ENCODE peak calls at places on chromosomes 6 and 20, in four cellular contexts. A, P, F and X are unnamed samples.

GRCh38 chr6:18246205-18246604 is 18.1 kb downstream of the DEK start:
- DNase-seq in A (no peak), P (no peak), F (no peak), X (no peak)

GRCh38 chr20:23413862-23414422 is 7.3 kb downstream of the NAPB start:
- DNase-seq in A (no peak), P (no peak), F (no peak), X (no peak)

GRCh38 chr6:129501401-129502051 is 208.5 kb downstream of the ARHGAP18 start:
- DNase-seq in A (peak), P (no peak), F (no peak), X (peak)

GRCh38 chr6:69974193-69974592 is 107.8 kb downstream of the COL19A1 start:
- DNase-seq in A (peak), P (no peak), F (no peak), X (no peak)

GRCh38 chr6:56211724-56212123 is 35.7 kb downstream of the COL21A1 start:
- DNase-seq in A (no peak), P (no peak), F (no peak), X (no peak)

GRCh38 chr6:43644940-43645612 is at the start of gene RSPH9:
- DNase-seq in A (peak), P (peak), F (no peak), X (no peak)

GRCh38 chr6:139249387-139249786 is 42.4 kb downstream of the TXLNB start:
- DNase-seq in A (no peak), P (no peak), F (no peak), X (no peak)

GRCh38 chr6:150966786-150967185 is 101.3 kb downstream of the MTHFD1L start:
- DNase-seq in A (no peak), P (no peak), F (no peak), X (no peak)

GRCh38 chr6:70289299-70289698 is 13.6 kb downstream of the COL9A1 start:
- DNase-seq in A (peak), P (no peak), F (no peak), X (peak)

GRCh38 chr6:163565140-163565539 is 150.6 kb downstream of the QKI start:
- DNase-seq in A (no peak), P (no peak), F (no peak), X (no peak)

GRCh38 chr6:19554356-19555225 is 282.6 kb upstream of the ID4 start:
- DNase-seq in A (no peak), P (no peak), F (no peak), X (no peak)

GRCh38 chr6:56526860-56527544 is 115.7 kb downstream of the DST start:
- DNase-seq in A (no peak), P (no peak), F (no peak), X (no peak)

GRCh38 chr6:149904661-149905370 is 6.9 kb upstream of the RAET1E start:
- DNase-seq in A (no peak), P (no peak), F (no peak), X (no peak)

GRCh38 chr6:35469711-35470662 is 1.8 kb downstream of the RPL10A start:
- DNase-seq in A (no peak), P (no peak), F (no peak), X (peak)

GRCh38 chr6:125377621-125378020 is 75.9 kb upstream of the HDDC2 start:
- DNase-seq in A (no peak), P (no peak), F (no peak), X (no peak)

GRCh38 chr20:59623583-59623982 is 19.2 kb downstream of the PHACTR3 start:
- DNase-seq in A (no peak), P (no peak), F (no peak), X (no peak)

GRCh38 chr6:142746524-142746923 is 198.5 kb downstream of the HIVEP2 start:
- DNase-seq in A (peak), P (peak), F (no peak), X (peak)

GRCh38 chr20:38685853-38686473 is 38.3 kb upstream of the SLC32A1 start:
- DNase-seq in A (peak), P (peak), F (no peak), X (peak)

GRCh38 chr6:69796081-69796626 is 656 bp downstream of the LMBRD1 start:
- DNase-seq in A (peak), P (no peak), F (no peak), X (peak)

GRCh38 chr6:158086706-158087518 is 81.2 kb downstream of the SERAC1 start:
- DNase-seq in A (no peak), P (peak), F (no peak), X (no peak)

GRCh38 chr6:44265003-44265842 is at the start of gene NFKBIE:
- DNase-seq in A (peak), P (peak), F (no peak), X (peak)

GRCh38 chr20:4957939-4958362 is 43.4 kb downstream of the SLC23A2 start:
- DNase-seq in A (no peak), P (no peak), F (no peak), X (no peak)

GRCh38 chr6:150886155-150886554 is 20.7 kb downstream of the MTHFD1L start:
- DNase-seq in A (no peak), P (no peak), F (no peak), X (no peak)

GRCh38 chr6:149306967-149307366 is 10.5 kb upstream of the TAB2 start:
- DNase-seq in A (no peak), P (no peak), F (no peak), X (no peak)

GRCh38 chr6:71420693-71421328 is 132.2 kb downstream of the OGFRL1 start:
- DNase-seq in A (peak), P (peak), F (no peak), X (no peak)

GRCh38 chr6:5315883-5316282 is 54.6 kb downstream of the FARS2 start:
- DNase-seq in A (no peak), P (no peak), F (no peak), X (no peak)

GRCh38 chr6:74070091-74070490 is 374.1 kb downstream of the CD109 start:
- DNase-seq in A (no peak), P (no peak), F (no peak), X (no peak)

GRCh38 chr20:32984196-32984595 is 20.0 kb downstream of the SUN5 start:
- DNase-seq in A (no peak), P (no peak), F (no peak), X (no peak)

GRCh38 chr20:49790077-49790798 is 22.4 kb upstream of the SLC9A8 start:
- DNase-seq in A (peak), P (no peak), F (no peak), X (peak)

GRCh38 chr6:79065232-79065631 is 12.8 kb downstream of the PHIP start:
- DNase-seq in A (no peak), P (no peak), F (no peak), X (no peak)

GRCh38 chr20:51800769-51801219 is 1.5 kb downstream of the SALL4 start:
- DNase-seq in A (peak), P (no peak), F (no peak), X (no peak)

GRCh38 chr6:33827546-33828451 is 24.0 kb upstream of the MLN start:
- DNase-seq in A (no peak), P (no peak), F (no peak), X (no peak)

GRCh38 chr6:44234101-44235090 is 11.0 kb downstream of the SLC29A1 start:
- DNase-seq in A (peak), P (peak), F (no peak), X (peak)

GRCh38 chr6:7960141-7960540 is 49.6 kb upstream of the TXNDC5 start:
- DNase-seq in A (no peak), P (no peak), F (no peak), X (no peak)

GRCh38 chr6:11011787-11012234 is 32.3 kb downstream of the ELOVL2 start:
- DNase-seq in A (peak), P (no peak), F (no peak), X (peak)

GRCh38 chr6:119148825-119149525 is 70.5 kb upstream of the FAM184A start:
- DNase-seq in A (no peak), P (peak), F (no peak), X (no peak)

GRCh38 chr6:116405147-116405546 is 34.4 kb downstream of the DSE start:
- DNase-seq in A (no peak), P (no peak), F (peak), X (no peak)

GRCh38 chr6:155528982-155529453 is 73.4 kb upstream of the NOX3 start:
- DNase-seq in A (peak), P (no peak), F (no peak), X (peak)

GRCh38 chr6:105482956-105483355 is 80.1 kb upstream of the PREP start:
- DNase-seq in A (no peak), P (no peak), F (no peak), X (no peak)

GRCh38 chr6:105484238-105485161 is 81.6 kb upstream of the PREP start:
- DNase-seq in A (peak), P (no peak), F (no peak), X (peak)

GRCh38 chr6:105482227-105482839 is 79.5 kb upstream of the PREP start:
- DNase-seq in A (no peak), P (no peak), F (no peak), X (no peak)

GRCh38 chr6:105485456-105485855 is 82.6 kb upstream of the PREP start:
- DNase-seq in A (no peak), P (no peak), F (no peak), X (no peak)

DNA sequence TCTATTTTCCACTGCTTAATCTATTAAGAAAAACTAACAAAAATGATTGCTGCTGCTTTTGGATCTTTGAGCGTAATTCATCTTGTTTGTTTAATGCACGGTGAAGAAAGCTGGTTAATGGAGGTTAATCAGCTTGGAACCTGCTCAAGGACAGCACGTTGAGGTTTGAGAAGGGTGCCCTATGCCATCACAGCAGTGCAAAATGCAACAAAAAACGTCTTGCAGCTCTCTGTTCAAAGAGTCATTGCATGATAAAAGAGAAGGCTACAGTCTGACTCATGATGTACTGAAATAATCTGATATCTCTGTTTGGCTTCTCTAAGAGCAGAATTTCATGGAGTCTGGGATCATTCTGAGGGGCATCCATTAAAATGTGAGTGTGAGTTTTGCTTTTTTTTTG is 80.6 kb upstream of the PREP start:
- DNase-seq in A (peak), P (no peak), F (no peak), X (no peak)
- TF ChIP-seq KDM1A in A (no peak), P (no peak), F (no peak), X (no peak)

GRCh38 chr6:29953706-29954105 is 11.4 kb downstream of the HLA-A start:
- DNase-seq in A (no peak), P (no peak), F (no peak), X (no peak)
- TF ChIP-seq KDM1A in A (no peak), P (no peak), F (no peak), X (no peak)

GRCh38 chr20:40863337-40863919 is 165.2 kb upstream of the TOP1 start:
- DNase-seq in A (no peak), P (no peak), F (no peak), X (no peak)

GRCh38 chr20:40856653-40857052 is 167.6 kb upstream of the MAFB start:
- DNase-seq in A (no peak), P (no peak), F (no peak), X (no peak)

GRCh38 chr20:40861427-40862008 is 167.1 kb upstream of the TOP1 start:
- DNase-seq in A (no peak), P (no peak), F (no peak), X (no peak)

GRCh38 chr20:40864470-40864869 is 164.2 kb upstream of the TOP1 start:
- DNase-seq in A (no peak), P (no peak), F (no peak), X (no peak)

DNA sequence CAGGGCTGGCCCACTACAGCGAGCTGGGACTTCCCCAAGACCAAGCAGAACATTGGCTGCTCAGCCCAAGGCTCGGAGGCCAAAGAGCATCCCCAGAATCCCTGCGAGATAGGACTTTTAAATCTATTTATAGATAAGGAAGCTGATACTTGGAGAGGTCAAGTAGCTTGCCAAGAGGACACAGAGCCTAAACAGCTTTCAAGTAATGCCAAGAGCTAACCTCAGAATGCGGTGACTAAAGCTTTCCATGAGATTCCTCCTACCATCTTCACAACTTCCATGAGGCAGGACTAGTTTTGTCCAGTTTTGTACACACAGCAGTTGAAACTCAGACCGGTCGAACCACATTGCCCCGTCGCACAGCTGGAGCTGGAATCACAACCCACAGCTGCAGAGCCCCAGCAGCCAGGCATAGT is 168.1 kb upstream of the TOP1 start:
- DNase-seq in A (no peak), P (no peak), F (no peak), X (no peak)
- TF ChIP-seq KDM1A in A (no peak), P (no peak), F (no peak), X (no peak)

DNA sequence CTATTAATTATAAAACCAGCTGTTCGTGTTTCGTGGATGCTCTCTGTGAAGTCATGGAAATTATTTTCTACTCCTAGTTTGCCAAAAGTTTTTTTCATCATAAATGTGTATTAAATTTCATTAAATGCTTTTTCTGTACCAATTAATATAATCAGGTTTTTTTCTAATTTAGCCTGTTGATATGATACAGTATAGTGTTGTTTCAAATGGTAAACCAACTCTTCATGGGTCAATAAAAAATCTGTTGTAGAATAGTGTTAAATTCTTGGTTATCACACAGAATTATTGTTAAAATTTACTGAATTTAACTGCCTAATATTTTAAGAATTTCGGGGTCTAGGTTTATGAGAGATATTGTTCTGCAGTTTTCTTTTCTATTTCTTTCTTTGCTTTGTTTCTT is 505.9 kb upstream of the MANEA start:
- DNase-seq in A (no peak), P (no peak), F (no peak), X (no peak)
- TF ChIP-seq KDM1A in A (no peak), P (no peak), F (no peak), X (no peak)

DNA sequence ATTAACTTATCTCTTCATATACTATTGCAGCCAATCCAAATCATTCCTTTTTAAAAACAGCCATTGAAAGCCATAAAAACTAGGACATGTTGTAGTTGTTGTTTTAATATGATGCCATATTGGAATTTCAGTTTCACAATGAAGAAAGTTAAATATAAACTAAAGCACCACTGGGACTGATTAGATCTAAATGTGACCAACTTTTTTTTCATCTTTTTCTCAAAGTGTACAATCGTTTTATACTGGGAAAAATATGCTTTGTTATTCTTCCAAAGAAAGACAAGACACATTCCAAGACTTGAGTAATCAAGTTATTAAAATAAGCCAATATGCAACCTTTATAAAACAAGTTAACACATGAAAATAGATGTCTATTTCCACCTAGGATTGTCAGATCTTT is 68.5 kb downstream of the THEMIS start:
- DNase-seq in A (no peak), P (no peak), F (no peak), X (no peak)
- TF ChIP-seq KDM1A in A (no peak), P (no peak), F (no peak), X (no peak)